ENCODE peak calls at places on chromosomes 2 and 18, in eight cellular contexts. One of them, this sample, is unnamed.

GRCh38 chr2:161952722-161953322 is 121.2 kb downstream of the DPP4 start:
- DNase-seq in right atrium auricular region: no peak
- DNase-seq in A549: no peak
- DNase-seq in brain microvascular endothelial cell: no peak
- DNase-seq in hepatocyte: no peak
- DNase-seq in K562: no peak
- DNase-seq in CD8-positive, alpha-beta T cell: no peak
- DNase-seq in coronary artery: no peak
- DNase-seq in this sample: no peak

GRCh38 chr18:22913861-22914260 is 19.3 kb upstream of the RBBP8 start:
- DNase-seq in right atrium auricular region: no peak
- DNase-seq in A549: no peak
- DNase-seq in brain microvascular endothelial cell: no peak
- DNase-seq in hepatocyte: peak
- DNase-seq in K562: no peak
- DNase-seq in CD8-positive, alpha-beta T cell: no peak
- DNase-seq in coronary artery: no peak
- DNase-seq in this sample: peak

GRCh38 chr2:3233877-3234276 is 143.7 kb downstream of the EIPR1 start:
- DNase-seq in right atrium auricular region: no peak
- DNase-seq in A549: no peak
- DNase-seq in brain microvascular endothelial cell: no peak
- DNase-seq in hepatocyte: no peak
- DNase-seq in K562: no peak
- DNase-seq in CD8-positive, alpha-beta T cell: no peak
- DNase-seq in coronary artery: no peak
- DNase-seq in this sample: no peak

GRCh38 chr18:8890957-8891464 is 185.7 kb downstream of the MTCL1 start:
- DNase-seq in right atrium auricular region: no peak
- DNase-seq in A549: peak
- DNase-seq in brain microvascular endothelial cell: peak
- DNase-seq in hepatocyte: peak
- DNase-seq in K562: peak
- DNase-seq in CD8-positive, alpha-beta T cell: no peak
- DNase-seq in coronary artery: no peak
- DNase-seq in this sample: no peak

GRCh38 chr18:77052656-77053309 is 79.8 kb downstream of the MBP start:
- DNase-seq in right atrium auricular region: no peak
- DNase-seq in A549: no peak
- DNase-seq in brain microvascular endothelial cell: no peak
- DNase-seq in hepatocyte: no peak
- DNase-seq in K562: no peak
- DNase-seq in CD8-positive, alpha-beta T cell: no peak
- DNase-seq in coronary artery: no peak
- DNase-seq in this sample: no peak

GRCh38 chr2:69050802-69051201 is 37.8 kb downstream of the ANTXR1 start:
- DNase-seq in right atrium auricular region: no peak
- DNase-seq in A549: no peak
- DNase-seq in brain microvascular endothelial cell: no peak
- DNase-seq in hepatocyte: no peak
- DNase-seq in K562: no peak
- DNase-seq in CD8-positive, alpha-beta T cell: no peak
- DNase-seq in coronary artery: no peak
- DNase-seq in this sample: no peak

GRCh38 chr18:79439201-79440023 is 43.7 kb downstream of the NFATC1 start:
- DNase-seq in right atrium auricular region: no peak
- DNase-seq in A549: no peak
- DNase-seq in brain microvascular endothelial cell: no peak
- DNase-seq in hepatocyte: peak
- DNase-seq in K562: peak
- DNase-seq in CD8-positive, alpha-beta T cell: no peak
- DNase-seq in coronary artery: no peak
- DNase-seq in this sample: no peak

GRCh38 chr2:98240796-98241398 is 105.4 kb upstream of the CNGA3 start:
- DNase-seq in right atrium auricular region: no peak
- DNase-seq in A549: no peak
- DNase-seq in brain microvascular endothelial cell: no peak
- DNase-seq in hepatocyte: no peak
- DNase-seq in K562: no peak
- DNase-seq in CD8-positive, alpha-beta T cell: no peak
- DNase-seq in coronary artery: no peak
- DNase-seq in this sample: no peak

GRCh38 chr2:9558948-9559381 is 3.3 kb upstream of the ADAM17 start:
- DNase-seq in right atrium auricular region: no peak
- DNase-seq in A549: no peak
- DNase-seq in brain microvascular endothelial cell: peak
- DNase-seq in hepatocyte: peak
- DNase-seq in K562: no peak
- DNase-seq in CD8-positive, alpha-beta T cell: no peak
- DNase-seq in coronary artery: no peak
- DNase-seq in this sample: peak

GRCh38 chr2:153519260-153519875 is 40.8 kb upstream of the RPRM start:
- DNase-seq in right atrium auricular region: no peak
- DNase-seq in A549: peak
- DNase-seq in brain microvascular endothelial cell: peak
- DNase-seq in hepatocyte: peak
- DNase-seq in K562: peak
- DNase-seq in CD8-positive, alpha-beta T cell: peak
- DNase-seq in coronary artery: no peak
- DNase-seq in this sample: peak

GRCh38 chr2:14330884-14331283 is 301.6 kb upstream of the LRATD1 start:
- DNase-seq in right atrium auricular region: no peak
- DNase-seq in A549: no peak
- DNase-seq in brain microvascular endothelial cell: no peak
- DNase-seq in hepatocyte: no peak
- DNase-seq in K562: no peak
- DNase-seq in CD8-positive, alpha-beta T cell: no peak
- DNase-seq in coronary artery: no peak
- DNase-seq in this sample: no peak

GRCh38 chr2:112195167-112195766 is 57.1 kb downstream of the FBLN7 start:
- DNase-seq in right atrium auricular region: no peak
- DNase-seq in A549: no peak
- DNase-seq in brain microvascular endothelial cell: no peak
- DNase-seq in hepatocyte: no peak
- DNase-seq in K562: no peak
- DNase-seq in CD8-positive, alpha-beta T cell: no peak
- DNase-seq in coronary artery: no peak
- DNase-seq in this sample: no peak

GRCh38 chr18:3665780-3666525 is 216.0 kb downstream of the TGIF1 start:
- DNase-seq in right atrium auricular region: peak
- DNase-seq in A549: peak
- DNase-seq in brain microvascular endothelial cell: peak
- DNase-seq in hepatocyte: peak
- DNase-seq in K562: peak
- DNase-seq in CD8-positive, alpha-beta T cell: peak
- DNase-seq in coronary artery: peak
- DNase-seq in this sample: peak

GRCh38 chr18:3667255-3668137 is 217.5 kb downstream of the TGIF1 start:
- DNase-seq in right atrium auricular region: no peak
- DNase-seq in A549: no peak
- DNase-seq in brain microvascular endothelial cell: no peak
- DNase-seq in hepatocyte: no peak
- DNase-seq in K562: no peak
- DNase-seq in CD8-positive, alpha-beta T cell: no peak
- DNase-seq in coronary artery: no peak
- DNase-seq in this sample: no peak

GRCh38 chr18:3665187-3665586 is 215.2 kb downstream of the TGIF1 start:
- DNase-seq in right atrium auricular region: no peak
- DNase-seq in A549: no peak
- DNase-seq in brain microvascular endothelial cell: no peak
- DNase-seq in hepatocyte: no peak
- DNase-seq in K562: no peak
- DNase-seq in CD8-positive, alpha-beta T cell: no peak
- DNase-seq in coronary artery: no peak
- DNase-seq in this sample: no peak

GRCh38 chr18:3664563-3665178 is 214.7 kb downstream of the TGIF1 start:
- DNase-seq in right atrium auricular region: no peak
- DNase-seq in A549: no peak
- DNase-seq in brain microvascular endothelial cell: no peak
- DNase-seq in hepatocyte: peak
- DNase-seq in K562: peak
- DNase-seq in CD8-positive, alpha-beta T cell: no peak
- DNase-seq in coronary artery: no peak
- DNase-seq in this sample: no peak

GRCh38 chr18:3666526-3667254 is 216.7 kb downstream of the TGIF1 start:
- DNase-seq in right atrium auricular region: no peak
- DNase-seq in A549: no peak
- DNase-seq in brain microvascular endothelial cell: no peak
- DNase-seq in hepatocyte: no peak
- DNase-seq in K562: no peak
- DNase-seq in CD8-positive, alpha-beta T cell: no peak
- DNase-seq in coronary artery: no peak
- DNase-seq in this sample: no peak
- TF ChIP-seq CTCF in right atrium auricular region: peak
- TF ChIP-seq CTCF in A549: no peak
- TF ChIP-seq CTCF in brain microvascular endothelial cell: no peak
- TF ChIP-seq CTCF in hepatocyte: no peak
- TF ChIP-seq CTCF in K562: no peak
- TF ChIP-seq CTCF in CD8-positive, alpha-beta T cell: peak
- TF ChIP-seq CTCF in coronary artery: peak
- TF ChIP-seq CTCF in this sample: no peak

GRCh38 chr2:233353769-233354499 is at the start of gene DGKD:
- DNase-seq in right atrium auricular region: peak
- DNase-seq in A549: peak
- DNase-seq in brain microvascular endothelial cell: no peak
- DNase-seq in hepatocyte: peak
- DNase-seq in K562: peak
- DNase-seq in CD8-positive, alpha-beta T cell: peak
- DNase-seq in coronary artery: no peak
- DNase-seq in this sample: peak

GRCh38 chr2:233351423-233351822 is 2.9 kb upstream of the DGKD start:
- DNase-seq in right atrium auricular region: no peak
- DNase-seq in A549: no peak
- DNase-seq in brain microvascular endothelial cell: peak
- DNase-seq in hepatocyte: peak
- DNase-seq in K562: no peak
- DNase-seq in CD8-positive, alpha-beta T cell: no peak
- DNase-seq in coronary artery: no peak
- DNase-seq in this sample: no peak

GRCh38 chr2:233352141-233352842 is 2.0 kb upstream of the DGKD start:
- DNase-seq in right atrium auricular region: no peak
- DNase-seq in A549: no peak
- DNase-seq in brain microvascular endothelial cell: no peak
- DNase-seq in hepatocyte: peak
- DNase-seq in K562: no peak
- DNase-seq in CD8-positive, alpha-beta T cell: no peak
- DNase-seq in coronary artery: no peak
- DNase-seq in this sample: no peak

GRCh38 chr2:233354500-233354924 is 218 bp downstream of the DGKD start:
- DNase-seq in right atrium auricular region: no peak
- DNase-seq in A549: no peak
- DNase-seq in brain microvascular endothelial cell: no peak
- DNase-seq in hepatocyte: no peak
- DNase-seq in K562: no peak
- DNase-seq in CD8-positive, alpha-beta T cell: no peak
- DNase-seq in coronary artery: no peak
- DNase-seq in this sample: no peak

DNA sequence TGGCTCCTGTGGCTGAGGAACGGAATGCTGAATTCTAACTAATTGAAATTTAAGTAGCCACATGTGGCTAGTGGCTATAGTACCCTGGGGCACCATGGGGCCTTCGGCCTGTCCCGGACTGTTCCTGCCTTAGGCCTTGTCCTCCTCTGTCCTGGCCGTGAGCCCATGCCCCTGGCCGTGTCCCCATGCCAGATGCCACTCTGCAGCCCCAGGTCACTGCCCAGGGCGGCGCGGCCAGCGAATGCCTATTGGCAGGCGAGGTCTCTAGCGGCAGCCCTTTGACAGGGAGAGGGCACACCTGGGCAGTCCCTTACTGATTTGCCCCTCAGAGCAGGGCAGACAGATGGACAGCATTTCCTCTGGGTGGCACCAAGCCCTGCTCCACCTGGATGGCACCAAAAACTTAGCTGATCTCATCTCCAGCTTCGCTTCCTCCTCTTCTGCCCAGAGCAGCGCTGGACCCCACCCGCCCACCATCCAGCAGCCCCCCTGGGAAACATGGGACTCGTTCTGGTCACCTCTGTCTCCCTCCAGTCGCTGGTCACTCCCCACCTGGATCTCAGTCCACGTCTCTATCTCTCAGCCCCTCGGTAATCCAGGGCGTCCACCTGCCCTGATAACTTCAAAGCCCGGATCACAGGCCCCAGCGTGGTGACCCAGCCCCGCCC is 1.1 kb upstream of the DGKD start:
- DNase-seq in right atrium auricular region: no peak
- DNase-seq in A549: no peak
- DNase-seq in brain microvascular endothelial cell: no peak
- DNase-seq in hepatocyte: peak
- DNase-seq in K562: peak
- DNase-seq in CD8-positive, alpha-beta T cell: no peak
- DNase-seq in coronary artery: no peak
- DNase-seq in this sample: no peak
- H3K4me3 ChIP-seq in right atrium auricular region: peak
- H3K4me3 ChIP-seq in A549: peak
- H3K4me3 ChIP-seq in brain microvascular endothelial cell: no peak
- H3K4me3 ChIP-seq in hepatocyte: no peak
- H3K4me3 ChIP-seq in K562: peak
- H3K4me3 ChIP-seq in CD8-positive, alpha-beta T cell: peak
- H3K4me3 ChIP-seq in coronary artery: peak
- H3K4me3 ChIP-seq in this sample: no peak

GRCh38 chr2:49914281-49914680 is 760.0 kb upstream of the FSHR start:
- DNase-seq in right atrium auricular region: no peak
- DNase-seq in A549: no peak
- DNase-seq in brain microvascular endothelial cell: no peak
- DNase-seq in hepatocyte: peak
- DNase-seq in K562: no peak
- DNase-seq in CD8-positive, alpha-beta T cell: no peak
- DNase-seq in coronary artery: no peak
- DNase-seq in this sample: no peak

GRCh38 chr2:49913025-49913424 is 758.7 kb upstream of the FSHR start:
- DNase-seq in right atrium auricular region: no peak
- DNase-seq in A549: no peak
- DNase-seq in brain microvascular endothelial cell: no peak
- DNase-seq in hepatocyte: no peak
- DNase-seq in K562: no peak
- DNase-seq in CD8-positive, alpha-beta T cell: no peak
- DNase-seq in coronary artery: no peak
- DNase-seq in this sample: no peak

DNA sequence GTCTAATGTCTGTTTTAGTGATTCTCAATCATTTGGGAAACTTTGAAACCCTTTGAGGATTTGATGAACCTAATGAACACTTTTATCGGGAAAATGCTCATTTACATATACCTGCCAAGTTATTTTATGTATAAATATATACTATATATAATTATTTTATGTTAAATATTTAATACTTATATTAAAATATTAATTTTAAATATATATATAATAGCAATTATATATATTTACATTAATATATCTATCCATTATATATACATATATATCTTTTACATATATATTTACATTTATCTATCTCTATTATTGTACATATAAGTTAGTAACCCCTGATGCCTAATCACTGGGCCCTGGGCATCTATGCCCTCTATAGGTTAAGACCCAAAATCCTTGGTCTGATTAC is 763.3 kb upstream of the FSHR start:
- DNase-seq in right atrium auricular region: no peak
- DNase-seq in A549: no peak
- DNase-seq in brain microvascular endothelial cell: no peak
- DNase-seq in hepatocyte: no peak
- DNase-seq in K562: no peak
- DNase-seq in CD8-positive, alpha-beta T cell: no peak
- DNase-seq in coronary artery: no peak
- DNase-seq in this sample: no peak
- H3K27ac ChIP-seq in right atrium auricular region: no peak
- H3K27ac ChIP-seq in A549: no peak
- H3K27ac ChIP-seq in brain microvascular endothelial cell: no peak
- H3K27ac ChIP-seq in hepatocyte: no peak
- H3K27ac ChIP-seq in K562: no peak
- H3K27ac ChIP-seq in CD8-positive, alpha-beta T cell: no peak
- H3K27ac ChIP-seq in coronary artery: no peak
- H3K27ac ChIP-seq in this sample: no peak

GRCh38 chr2:83517727-83518368 is 941.2 kb downstream of the SUCLG1 start:
- DNase-seq in right atrium auricular region: no peak
- DNase-seq in A549: no peak
- DNase-seq in brain microvascular endothelial cell: no peak
- DNase-seq in hepatocyte: no peak
- DNase-seq in K562: no peak
- DNase-seq in CD8-positive, alpha-beta T cell: no peak
- DNase-seq in coronary artery: no peak
- DNase-seq in this sample: no peak
- TF ChIP-seq CTCF in right atrium auricular region: no peak
- TF ChIP-seq CTCF in A549: no peak
- TF ChIP-seq CTCF in brain microvascular endothelial cell: no peak
- TF ChIP-seq CTCF in hepatocyte: no peak
- TF ChIP-seq CTCF in K562: no peak
- TF ChIP-seq CTCF in CD8-positive, alpha-beta T cell: no peak
- TF ChIP-seq CTCF in coronary artery: no peak
- TF ChIP-seq CTCF in this sample: no peak

This sample was measured in lung.